ENCODE peak calls at places on chromosomes 6 and 20, in eight cellular contexts. O is activated CD8-positive, alpha-beta memory T cell treated with anti-CD3 and anti-CD28 coated beads for 1 hour; U is NCI-H146; C is foreskin fibroblast; J is non-pigmented ciliary epithelial cell; G is H9; D is HFFc6; S is fibroblast of the aortic adventitia. E is an unnamed sample.

GRCh38 chr20:58695895-58696375 is 3.3 kb downstream of the NPEPL1 start:
- DNase-seq in O (no peak), S (no peak), C (no peak), U (no peak), G (peak; percentile 23), D (no peak), J (no peak), E (peak; percentile 54)

GRCh38 chr6:26571592-26572296 is 25.0 kb upstream of the ABT1 start:
- DNase-seq in G (peak; percentile 83), O (no peak), C (peak; percentile 78), J (no peak), D (peak; percentile 90), S (peak; percentile 94), U (peak; percentile 97), E (no peak)

GRCh38 chr20:3174442-3175263 is 1.3 kb upstream of the LZTS3 start:
- DNase-seq in D (no peak), J (no peak), G (no peak), U (no peak), O (no peak), S (peak; percentile 26), C (no peak), E (no peak)

GRCh38 chr20:37677969-37678610 is 15.7 kb upstream of the CTNNBL1 start:
- DNase-seq in C (no peak), G (no peak), S (no peak), O (no peak), D (no peak), J (no peak), U (no peak), E (no peak)

GRCh38 chr6:52929321-52930164 is 20.0 kb upstream of the GSTA3 start:
- DNase-seq in U (peak; percentile 59), O (no peak), S (peak; percentile 97), C (peak; percentile 92), J (peak; percentile 73), D (peak; percentile 93), G (no peak), E (no peak)

GRCh38 chr6:44126320-44127149 is 717 bp downstream of the MRPL14 start:
- DNase-seq in D (peak; percentile 40), C (peak; percentile 61), G (peak; percentile 62), U (peak; percentile 72), S (peak; percentile 67), O (peak; percentile 42), J (no peak), E (no peak)

GRCh38 chr6:2976571-2977085 is 5.3 kb upstream of the SERPINB6 start:
- DNase-seq in C (peak; percentile 79), S (peak; percentile 67), D (peak; percentile 78), O (no peak), U (no peak), J (no peak), G (no peak), E (no peak)

GRCh38 chr20:39775110-39775509 is 813.0 kb downstream of the DHX35 start:
- DNase-seq in S (peak; percentile 91), G (no peak), D (no peak), J (no peak), C (no peak), O (no peak), U (no peak), E (peak; percentile 89)

GRCh38 chr6:81734500-81735140 is 17.9 kb downstream of the TENT5A start:
- DNase-seq in U (no peak), D (no peak), O (no peak), G (no peak), C (no peak), S (no peak), J (no peak), E (no peak)

GRCh38 chr6:30163090-30163917 is at the start of gene TRIM15:
- DNase-seq in O (no peak), J (no peak), G (peak; percentile 60), D (no peak), S (no peak), C (no peak), U (no peak), E (no peak)

GRCh38 chr6:168002812-168003211 is 5.3 kb downstream of the KIF25 start:
- DNase-seq in J (no peak), U (no peak), S (no peak), D (no peak), G (no peak), C (no peak), O (no peak), E (no peak)

GRCh38 chr6:127854009-127854408 is 46.8 kb downstream of the THEMIS start:
- DNase-seq in J (no peak), O (no peak), S (no peak), D (no peak), C (no peak), U (no peak), G (no peak), E (no peak)

GRCh38 chr6:35230950-35231349 is 17.2 kb downstream of the SCUBE3 start:
- DNase-seq in D (no peak), O (no peak), J (no peak), S (peak; percentile 43), C (no peak), U (no peak), G (no peak), E (peak; percentile 78)

GRCh38 chr6:57423468-57423867 is 106.0 kb downstream of the PRIM2 start:
- DNase-seq in J (no peak), D (peak; percentile 65), C (no peak), G (peak; percentile 69), S (no peak), U (no peak), O (no peak), E (no peak)

GRCh38 chr6:158703121-158703839 is 53.4 kb downstream of the SYTL3 start:
- DNase-seq in D (no peak), O (no peak), C (no peak), S (no peak), U (no peak), J (no peak), G (no peak), E (peak; percentile 74)

GRCh38 chr20:52926505-52926904 is 45.7 kb upstream of the TSHZ2 start:
- DNase-seq in D (no peak), C (no peak), G (no peak), J (no peak), O (no peak), U (no peak), S (no peak), E (no peak)

GRCh38 chr6:19715166-19715558 is 122.0 kb upstream of the ID4 start:
- DNase-seq in U (peak; percentile 41), G (peak; percentile 36), S (no peak), O (no peak), D (no peak), C (no peak), J (no peak), E (no peak)

GRCh38 chr6:11605507-11605905 is 68.0 kb downstream of the TMEM170B start:
- DNase-seq in D (no peak), C (no peak), O (no peak), S (no peak), G (no peak), J (no peak), U (no peak), E (no peak)

GRCh38 chr20:13784271-13784892 is 337 bp downstream of the ESF1 start:
- DNase-seq in J (no peak), D (no peak), O (no peak), U (no peak), C (no peak), S (no peak), G (no peak), E (no peak)

GRCh38 chr6:129207832-129208231 is 324.9 kb downstream of the LAMA2 start:
- DNase-seq in D (no peak), O (no peak), S (no peak), J (no peak), C (no peak), G (no peak), U (no peak), E (no peak)

GRCh38 chr6:37822851-37823682 is 3.5 kb downstream of the ZFAND3 start:
- DNase-seq in S (peak; percentile 57), J (no peak), D (peak; percentile 16), U (no peak), O (no peak), G (no peak), C (no peak), E (no peak)

GRCh38 chr20:19976595-19977372 is 40.4 kb upstream of the NAA20 start:
- DNase-seq in O (no peak), D (peak; percentile 71), J (peak; percentile 58), S (peak; percentile 79), C (peak; percentile 77), U (no peak), G (no peak), E (peak; percentile 79)

GRCh38 chr6:36788186-36788585 is 51.1 kb downstream of the CPNE5 start:
- DNase-seq in S (no peak), D (no peak), G (no peak), J (no peak), O (no peak), C (no peak), U (no peak), E (no peak)

GRCh38 chr6:138017156-138017757 is 90.0 kb downstream of the PERP start:
- DNase-seq in U (peak; percentile 66), G (no peak), C (peak; percentile 1), J (no peak), D (no peak), S (no peak), O (no peak), E (no peak)

GRCh38 chr6:43054206-43054943 is 724 bp upstream of the CUL7 start:
- DNase-seq in O (no peak), S (no peak), J (no peak), D (no peak), G (peak; percentile 36), U (no peak), C (no peak), E (no peak)

GRCh38 chr20:22863881-22864280 is 171.2 kb upstream of the SSTR4 start:
- DNase-seq in S (no peak), G (no peak), U (no peak), C (no peak), D (no peak), O (no peak), J (no peak), E (no peak)

GRCh38 chr20:63280929-63281545 is 8.4 kb downstream of the ARFGAP1 start:
- DNase-seq in S (no peak), U (no peak), C (no peak), G (peak; percentile 68), D (no peak), J (no peak), O (no peak), E (peak; percentile 59)

GRCh38 chr6:82624251-82624650 is 260.6 kb downstream of the TPBG start:
- DNase-seq in U (no peak), G (peak; percentile 32), O (no peak), J (no peak), S (no peak), D (no peak), C (no peak), E (no peak)

GRCh38 chr6:139470971-139471370 is 96.5 kb upstream of the CITED2 start:
- DNase-seq in C (no peak), J (no peak), G (no peak), O (no peak), D (no peak), U (no peak), S (no peak), E (no peak)

GRCh38 chr6:40799296-40800020 is 212.3 kb upstream of the LRFN2 start:
- DNase-seq in G (no peak), J (no peak), D (no peak), O (no peak), C (no peak), S (no peak), U (peak; percentile 28), E (no peak)

GRCh38 chr20:294602-295001 is 2.8 kb upstream of the ZCCHC3 start:
- DNase-seq in J (no peak), D (no peak), G (no peak), U (no peak), C (no peak), O (no peak), S (no peak), E (no peak)

GRCh38 chr20:36875702-36876472 is at the start of gene TLDC2:
- DNase-seq in S (no peak), G (no peak), O (no peak), J (no peak), U (no peak), C (no peak), D (no peak), E (no peak)

GRCh38 chr6:32852844-32853540 is 512 bp downstream of the TAP1 start:
- DNase-seq in O (no peak), C (peak; percentile 43), U (no peak), D (peak; percentile 21), S (peak; percentile 22), G (peak; percentile 42), J (no peak), E (peak; percentile 79)

GRCh38 chr20:2172305-2173175 is 70.9 kb downstream of the STK35 start:
- DNase-seq in S (peak; percentile 70), G (peak; percentile 73), C (peak; percentile 30), D (peak; percentile 33), J (no peak), U (peak; percentile 59), O (peak; percentile 50), E (peak; percentile 80)

E was measured in Right ventricle myocardium inferior.